ENCODE peak calls at places on chromosomes 12 and 14, in six cellular contexts. One of them, this sample, is unnamed. For H3K36me3 and H3K9me3, the result is how much of the 10 kb centered on the place peaks cover.

GRCh38 chr14:63677891-63678379 is 36.3 kb upstream of the WDR89 start:
- DNase-seq in lower lobe of right lung: no peak
- DNase-seq in tibial artery: no peak
- DNase-seq in psoas muscle: no peak
- DNase-seq in Peyer's patch: no peak
- DNase-seq in adrenal gland: no peak
- DNase-seq in this sample: no peak

GRCh38 chr12:111886662-111887545 is 44.9 kb downstream of the MAPKAPK5 start:
- DNase-seq in tibial artery: no peak
- DNase-seq in lower lobe of right lung: no peak
- DNase-seq in psoas muscle: no peak
- DNase-seq in adrenal gland: no peak
- DNase-seq in Peyer's patch: no peak
- DNase-seq in this sample: no peak

GRCh38 chr12:50241178-50241577 is 42.1 kb downstream of the LIMA1 start:
- DNase-seq in adrenal gland: no peak
- DNase-seq in tibial artery: no peak
- DNase-seq in lower lobe of right lung: no peak
- DNase-seq in Peyer's patch: no peak
- DNase-seq in psoas muscle: no peak
- DNase-seq in this sample: peak

GRCh38 chr12:18430425-18431048 is 169.2 kb downstream of the PIK3C2G start:
- DNase-seq in lower lobe of right lung: no peak
- DNase-seq in psoas muscle: no peak
- DNase-seq in Peyer's patch: no peak
- DNase-seq in tibial artery: no peak
- DNase-seq in adrenal gland: peak
- DNase-seq in this sample: peak

GRCh38 chr12:116610971-116611541 is 51.9 kb downstream of the MAP1LC3B2 start:
- DNase-seq in psoas muscle: no peak
- DNase-seq in lower lobe of right lung: no peak
- DNase-seq in Peyer's patch: no peak
- DNase-seq in adrenal gland: no peak
- DNase-seq in tibial artery: no peak
- DNase-seq in this sample: no peak

GRCh38 chr12:107549786-107550480 is 135.7 kb upstream of the PWP1 start:
- DNase-seq in psoas muscle: no peak
- DNase-seq in adrenal gland: no peak
- DNase-seq in tibial artery: no peak
- DNase-seq in Peyer's patch: peak
- DNase-seq in lower lobe of right lung: no peak
- DNase-seq in this sample: peak

GRCh38 chr12:114762490-114763110 is 78.6 kb upstream of the TBX3 start:
- DNase-seq in lower lobe of right lung: no peak
- DNase-seq in adrenal gland: no peak
- DNase-seq in psoas muscle: no peak
- DNase-seq in Peyer's patch: no peak
- DNase-seq in tibial artery: no peak
- DNase-seq in this sample: peak

GRCh38 chr12:124240493-124240892 is 54.4 kb upstream of the RFLNA start:
- DNase-seq in tibial artery: no peak
- DNase-seq in psoas muscle: no peak
- DNase-seq in lower lobe of right lung: no peak
- DNase-seq in adrenal gland: no peak
- DNase-seq in Peyer's patch: no peak
- DNase-seq in this sample: no peak

GRCh38 chr14:45610303-45610702 is 357.3 kb upstream of the MIS18BP1 start:
- DNase-seq in tibial artery: no peak
- DNase-seq in lower lobe of right lung: no peak
- DNase-seq in Peyer's patch: no peak
- DNase-seq in adrenal gland: no peak
- DNase-seq in psoas muscle: no peak
- DNase-seq in this sample: no peak

GRCh38 chr14:32366995-32367394 is 37.9 kb downstream of the AKAP6 start:
- DNase-seq in adrenal gland: no peak
- DNase-seq in tibial artery: no peak
- DNase-seq in psoas muscle: no peak
- DNase-seq in Peyer's patch: no peak
- DNase-seq in lower lobe of right lung: no peak
- DNase-seq in this sample: no peak

GRCh38 chr12:30989754-30990153 is 63.2 kb downstream of the TSPAN11 start:
- DNase-seq in adrenal gland: no peak
- DNase-seq in tibial artery: no peak
- DNase-seq in Peyer's patch: no peak
- DNase-seq in lower lobe of right lung: no peak
- DNase-seq in psoas muscle: no peak
- DNase-seq in this sample: no peak

GRCh38 chr12:116483959-116484699 is 75.1 kb upstream of the MAP1LC3B2 start:
- DNase-seq in tibial artery: no peak
- DNase-seq in Peyer's patch: no peak
- DNase-seq in psoas muscle: peak
- DNase-seq in adrenal gland: no peak
- DNase-seq in lower lobe of right lung: no peak
- DNase-seq in this sample: no peak

GRCh38 chr12:117863004-117863709 is 105.6 kb downstream of the KSR2 start:
- DNase-seq in psoas muscle: no peak
- DNase-seq in tibial artery: no peak
- DNase-seq in Peyer's patch: no peak
- DNase-seq in adrenal gland: no peak
- DNase-seq in lower lobe of right lung: no peak
- DNase-seq in this sample: no peak

GRCh38 chr14:56341766-56342418 is 223.7 kb downstream of the PELI2 start:
- DNase-seq in lower lobe of right lung: no peak
- DNase-seq in psoas muscle: no peak
- DNase-seq in tibial artery: no peak
- DNase-seq in Peyer's patch: no peak
- DNase-seq in adrenal gland: no peak
- DNase-seq in this sample: no peak

GRCh38 chr12:47156167-47156736 is 76.5 kb upstream of the AMIGO2 start:
- DNase-seq in Peyer's patch: no peak
- DNase-seq in adrenal gland: peak
- DNase-seq in tibial artery: peak
- DNase-seq in psoas muscle: no peak
- DNase-seq in lower lobe of right lung: no peak
- DNase-seq in this sample: no peak

GRCh38 chr12:47159348-47159747 is 79.6 kb upstream of the AMIGO2 start:
- DNase-seq in lower lobe of right lung: no peak
- DNase-seq in tibial artery: no peak
- DNase-seq in adrenal gland: no peak
- DNase-seq in psoas muscle: no peak
- DNase-seq in Peyer's patch: no peak
- DNase-seq in this sample: no peak

GRCh38 chr12:47155457-47156166 is 75.9 kb upstream of the AMIGO2 start:
- DNase-seq in Peyer's patch: no peak
- DNase-seq in psoas muscle: no peak
- DNase-seq in adrenal gland: no peak
- DNase-seq in lower lobe of right lung: no peak
- DNase-seq in tibial artery: no peak
- DNase-seq in this sample: no peak

GRCh38 chr12:47160296-47161244 is 80.8 kb upstream of the AMIGO2 start:
- DNase-seq in adrenal gland: no peak
- DNase-seq in psoas muscle: no peak
- DNase-seq in Peyer's patch: no peak
- DNase-seq in lower lobe of right lung: no peak
- DNase-seq in tibial artery: no peak
- DNase-seq in this sample: no peak

DNA sequence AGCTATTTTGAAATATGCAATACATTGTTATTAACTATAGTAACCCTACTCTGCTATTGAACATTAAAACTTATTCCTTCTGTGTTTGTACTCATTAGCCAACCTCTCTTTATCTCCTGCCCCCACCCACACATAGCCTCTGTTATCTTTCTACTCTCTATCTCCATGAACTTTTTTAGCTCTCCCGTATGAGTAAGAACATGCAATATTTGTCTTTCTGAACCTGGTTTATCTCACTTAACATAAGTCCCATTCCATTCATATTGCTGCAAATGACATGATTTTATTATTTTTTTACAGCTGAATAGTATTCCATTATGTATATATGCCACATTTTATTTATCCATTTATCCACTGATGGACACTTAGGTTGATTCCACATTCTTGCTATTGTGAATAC is 79.0 kb upstream of the AMIGO2 start:
- DNase-seq in Peyer's patch: no peak
- DNase-seq in tibial artery: no peak
- DNase-seq in lower lobe of right lung: no peak
- DNase-seq in adrenal gland: no peak
- DNase-seq in psoas muscle: no peak
- DNase-seq in this sample: no peak
- H3K36me3 ChIP-seq in Peyer's patch: under half
- H3K36me3 ChIP-seq in tibial artery: under half
- H3K36me3 ChIP-seq in lower lobe of right lung: under half
- H3K36me3 ChIP-seq in adrenal gland: under half
- H3K36me3 ChIP-seq in psoas muscle: under half
- H3K36me3 ChIP-seq in this sample: under half

DNA sequence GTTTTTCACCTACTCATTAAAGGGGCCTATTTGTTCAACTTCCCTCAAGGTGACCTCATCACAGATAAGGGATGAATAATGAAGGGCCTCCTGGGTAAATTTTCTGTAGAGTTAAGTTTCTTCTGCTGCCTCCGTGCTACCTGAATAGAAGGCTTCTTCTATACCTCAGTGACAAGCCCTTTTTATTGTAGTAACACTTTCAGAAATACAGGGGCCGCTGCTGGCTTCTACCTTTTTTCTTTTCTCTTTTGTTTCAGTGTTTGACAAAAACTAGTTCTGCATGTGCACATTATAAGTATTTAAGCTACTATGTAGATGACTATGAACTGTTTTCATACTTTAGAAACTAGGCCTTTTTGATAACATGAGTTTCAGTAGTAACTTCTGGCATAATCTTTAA is 207.0 kb downstream of the NAV3 start:
- DNase-seq in adrenal gland: no peak
- DNase-seq in psoas muscle: no peak
- DNase-seq in Peyer's patch: no peak
- DNase-seq in tibial artery: no peak
- DNase-seq in lower lobe of right lung: no peak
- DNase-seq in this sample: no peak
- H3K9me3 ChIP-seq in adrenal gland: under half
- H3K9me3 ChIP-seq in psoas muscle: under half
- H3K9me3 ChIP-seq in Peyer's patch: under half
- H3K9me3 ChIP-seq in tibial artery: under half
- H3K9me3 ChIP-seq in lower lobe of right lung: under half
- H3K9me3 ChIP-seq in this sample: under half

GRCh38 chr14:61568572-61569011 is 126.7 kb upstream of the HIF1A start:
- DNase-seq in Peyer's patch: peak
- DNase-seq in psoas muscle: no peak
- DNase-seq in tibial artery: no peak
- DNase-seq in lower lobe of right lung: peak
- DNase-seq in adrenal gland: no peak
- DNase-seq in this sample: no peak

GRCh38 chr14:61570188-61570960 is 124.9 kb upstream of the HIF1A start:
- DNase-seq in lower lobe of right lung: no peak
- DNase-seq in psoas muscle: no peak
- DNase-seq in adrenal gland: no peak
- DNase-seq in tibial artery: no peak
- DNase-seq in Peyer's patch: no peak
- DNase-seq in this sample: no peak

GRCh38 chr14:61567838-61568571 is 127.3 kb upstream of the HIF1A start:
- DNase-seq in psoas muscle: no peak
- DNase-seq in lower lobe of right lung: no peak
- DNase-seq in adrenal gland: no peak
- DNase-seq in tibial artery: peak
- DNase-seq in Peyer's patch: no peak
- DNase-seq in this sample: no peak

GRCh38 chr14:61569783-61570182 is 125.5 kb upstream of the HIF1A start:
- DNase-seq in Peyer's patch: no peak
- DNase-seq in adrenal gland: no peak
- DNase-seq in lower lobe of right lung: peak
- DNase-seq in tibial artery: peak
- DNase-seq in psoas muscle: peak
- DNase-seq in this sample: peak

DNA sequence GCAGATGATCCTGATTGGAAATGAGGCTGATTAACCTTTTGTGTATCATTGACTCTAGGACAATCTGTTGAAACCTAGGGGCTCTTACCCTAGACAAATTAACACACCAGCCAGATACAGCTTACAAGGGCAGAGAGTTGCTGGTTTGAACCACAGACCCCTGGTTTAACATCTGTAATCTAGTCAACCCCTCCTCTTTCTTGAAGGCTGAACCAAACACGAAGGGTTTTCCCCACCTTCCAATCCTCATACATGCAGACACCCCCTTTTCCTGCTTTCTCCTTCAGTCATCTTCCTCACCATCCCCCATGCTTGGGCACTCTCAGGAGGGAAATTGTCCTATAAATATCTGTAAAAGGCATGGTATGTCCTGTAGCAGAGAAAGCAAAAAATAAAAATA is 126.0 kb upstream of the HIF1A start:
- DNase-seq in Peyer's patch: no peak
- DNase-seq in psoas muscle: no peak
- DNase-seq in lower lobe of right lung: no peak
- DNase-seq in tibial artery: no peak
- DNase-seq in adrenal gland: no peak
- DNase-seq in this sample: no peak
- H3K4me3 ChIP-seq in Peyer's patch: no peak
- H3K4me3 ChIP-seq in psoas muscle: no peak
- H3K4me3 ChIP-seq in lower lobe of right lung: no peak
- H3K4me3 ChIP-seq in tibial artery: no peak
- H3K4me3 ChIP-seq in adrenal gland: no peak
- H3K4me3 ChIP-seq in this sample: no peak

DNA sequence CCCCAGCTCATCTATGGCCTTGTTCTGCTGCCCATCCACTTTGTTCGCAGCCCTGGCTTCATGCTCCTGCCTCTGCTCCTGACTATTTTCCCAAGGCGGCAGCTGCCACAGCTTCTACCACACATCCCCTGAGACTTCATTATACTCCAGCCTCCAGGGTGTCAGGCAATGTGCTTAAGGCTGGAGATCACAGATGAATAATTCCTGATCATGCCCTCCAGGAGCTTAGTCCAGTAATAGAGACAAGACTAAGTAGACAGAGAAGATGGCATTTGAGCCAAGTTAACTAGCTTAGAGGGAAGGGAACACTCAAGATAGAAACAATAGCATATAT is 7.1 kb downstream of the TAPBPL start:
- DNase-seq in Peyer's patch: no peak
- DNase-seq in adrenal gland: no peak
- DNase-seq in tibial artery: no peak
- DNase-seq in lower lobe of right lung: no peak
- DNase-seq in psoas muscle: no peak
- DNase-seq in this sample: no peak
- H3K36me3 ChIP-seq in Peyer's patch: under half
- H3K36me3 ChIP-seq in adrenal gland: half or more
- H3K36me3 ChIP-seq in tibial artery: half or more
- H3K36me3 ChIP-seq in lower lobe of right lung: half or more
- H3K36me3 ChIP-seq in psoas muscle: under half
- H3K36me3 ChIP-seq in this sample: half or more

GRCh38 chr12:34295366-34296142 is 273.3 kb downstream of the ALG10 start:
- DNase-seq in adrenal gland: no peak
- DNase-seq in lower lobe of right lung: peak
- DNase-seq in tibial artery: no peak
- DNase-seq in psoas muscle: peak
- DNase-seq in Peyer's patch: no peak
- DNase-seq in this sample: no peak
- H3K9me3 ChIP-seq in adrenal gland: under half
- H3K9me3 ChIP-seq in lower lobe of right lung: under half
- H3K9me3 ChIP-seq in tibial artery: under half
- H3K9me3 ChIP-seq in psoas muscle: under half
- H3K9me3 ChIP-seq in Peyer's patch: under half
- H3K9me3 ChIP-seq in this sample: under half